ENCODE peak calls at places on chromosome 4, in five cellular contexts. C is mesendoderm, V is tibial nerve, W is cardiac muscle cell, Y is Peyer's patch. D is an unnamed sample. For H3K4me1, the result is how much of the 10 kb centered on the place peaks cover.

GRCh38 chr4:134906404-134907023 is 704.9 kb upstream of the PABPC4L start:
- DNase-seq in C (peak), V (no peak), W (peak), Y (no peak), D (no peak)

GRCh38 chr4:164379694-164380093 is 374.2 kb upstream of the SMIM31 start:
- DNase-seq in C (peak), V (no peak), W (no peak), Y (no peak), D (no peak)

GRCh38 chr4:189845145-189845846 is 95.4 kb upstream of the FRG1 start:
- DNase-seq in C (no peak), V (no peak), W (no peak), Y (no peak), D (no peak)

GRCh38 chr4:155722336-155722735 is 36.5 kb upstream of the GUCY1B1 start:
- DNase-seq in C (no peak), V (no peak), W (no peak), Y (no peak), D (no peak)

GRCh38 chr4:39555472-39555871 is 28.2 kb upstream of the UGDH start:
- DNase-seq in C (no peak), V (no peak), W (no peak), Y (no peak), D (no peak)

GRCh38 chr4:5029447-5029846 is 10.2 kb upstream of the CYTL1 start:
- DNase-seq in C (no peak), V (no peak), W (no peak), Y (no peak), D (no peak)

GRCh38 chr4:108590776-108591175 is 29.6 kb upstream of the RPL34 start:
- DNase-seq in C (no peak), V (no peak), W (peak), Y (no peak), D (no peak)

GRCh38 chr4:152072001-152072485 is 311.2 kb upstream of the GATB start:
- DNase-seq in C (peak), V (no peak), W (no peak), Y (no peak), D (no peak)

GRCh38 chr4:136864580-136865185 is 667.6 kb downstream of the PCDH18 start:
- DNase-seq in C (peak), V (no peak), W (peak), Y (no peak), D (peak)

GRCh38 chr4:155960522-155960921 is 6.9 kb upstream of the CTSO start:
- DNase-seq in C (no peak), V (no peak), W (peak), Y (no peak), D (peak)

GRCh38 chr4:8372506-8373070 is 67.9 kb downstream of the ACOX3 start:
- DNase-seq in C (no peak), V (no peak), W (no peak), Y (no peak), D (no peak)

GRCh38 chr4:17356926-17357325 is 155.0 kb downstream of the QDPR start:
- DNase-seq in C (no peak), V (no peak), W (peak), Y (no peak), D (no peak)

GRCh38 chr4:6032249-6033244 is 14.3 kb upstream of the C4orf50 start:
- DNase-seq in C (no peak), V (no peak), W (no peak), Y (no peak), D (no peak)

GRCh38 chr4:76974150-76974549 is 24.6 kb downstream of the SEPTIN11 start:
- DNase-seq in C (no peak), V (no peak), W (no peak), Y (no peak), D (no peak)

GRCh38 chr4:2322801-2323200 is 60.9 kb upstream of the MXD4 start:
- DNase-seq in C (no peak), V (no peak), W (no peak), Y (no peak), D (no peak)

GRCh38 chr4:102089850-102090621 is 255.2 kb downstream of the SLC39A8 start:
- DNase-seq in C (no peak), V (no peak), W (no peak), Y (no peak), D (no peak)

DNA sequence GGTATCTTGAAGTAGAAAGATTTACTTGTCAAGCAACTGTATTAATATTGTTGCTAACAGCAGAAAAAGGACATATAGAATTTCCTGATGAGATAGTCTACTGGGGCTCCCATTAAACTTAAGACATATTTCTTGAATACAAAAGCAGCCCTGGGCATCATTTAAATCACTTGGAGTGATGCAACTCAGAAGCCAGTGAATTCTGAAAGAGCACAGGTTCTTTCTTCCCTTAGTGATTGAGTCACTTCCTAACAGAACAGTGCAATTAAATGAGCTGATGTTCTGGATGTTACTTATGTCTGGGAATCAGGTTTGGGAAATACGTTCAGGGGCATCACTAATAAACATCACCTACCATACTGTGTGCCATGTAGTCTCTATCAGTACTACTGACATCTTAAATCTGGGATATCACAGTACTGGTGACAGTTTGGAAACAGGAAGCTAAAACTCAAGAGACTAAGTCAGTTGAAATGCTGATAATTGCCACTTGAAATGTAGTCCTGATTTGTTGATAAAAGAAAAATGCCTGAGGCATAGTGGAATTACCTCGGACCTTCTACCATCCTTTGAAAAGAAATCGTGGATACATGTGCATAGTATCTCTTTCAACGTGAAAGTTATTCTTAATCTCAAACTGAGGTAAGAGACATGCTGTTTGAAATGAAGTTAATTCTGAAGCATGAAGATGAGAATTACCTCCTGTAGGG is 249.2 kb upstream of the GPRIN3 start:
- DNase-seq in C (peak), V (no peak), W (peak), Y (no peak), D (no peak)
- H3K27ac ChIP-seq in C (no peak), V (no peak), W (no peak), Y (no peak), D (no peak)

DNA sequence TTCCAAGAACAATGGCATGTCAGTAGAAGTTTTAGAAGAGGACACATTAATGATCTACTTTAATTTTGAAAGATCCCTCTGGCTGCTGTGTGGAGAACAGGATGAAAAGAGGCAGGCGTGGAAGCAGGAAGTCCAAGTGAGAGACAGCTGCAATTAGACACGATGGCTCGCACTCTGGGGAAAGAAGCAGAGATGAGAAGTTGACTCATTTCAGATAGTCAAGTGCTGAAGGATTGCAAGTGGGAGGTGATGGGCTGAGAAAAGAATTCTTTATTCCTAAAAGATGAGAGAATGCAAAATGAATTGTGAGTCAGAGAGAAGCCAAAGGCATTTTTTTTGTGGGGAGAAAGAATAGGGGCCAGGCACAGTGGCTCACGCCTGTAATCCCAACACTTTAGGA is 16.5 kb downstream of the RXFP1 start:
- DNase-seq in C (peak), V (no peak), W (peak), Y (no peak), D (peak)
- H3K4me1 ChIP-seq in C (under half), V (under half), W (under half), Y (under half), D (under half)

GRCh38 chr4:1081689-1082040 is 31.7 kb downstream of the RNF212 start:
- DNase-seq in C (no peak), V (no peak), W (peak), Y (peak), D (no peak)
- H3K27ac ChIP-seq in C (no peak), V (no peak), W (no peak), Y (no peak), D (no peak)

GRCh38 chr4:169251291-169252235 is 19.2 kb downstream of the SH3RF1 start:
- DNase-seq in C (peak), V (no peak), W (no peak), Y (peak), D (peak)

GRCh38 chr4:169246957-169247396 is 23.8 kb downstream of the SH3RF1 start:
- DNase-seq in C (no peak), V (no peak), W (no peak), Y (no peak), D (no peak)

GRCh38 chr4:169249214-169249973 is 21.4 kb downstream of the SH3RF1 start:
- DNase-seq in C (no peak), V (no peak), W (peak), Y (no peak), D (no peak)

GRCh38 chr4:169250796-169251195 is 20.0 kb downstream of the SH3RF1 start:
- DNase-seq in C (no peak), V (no peak), W (no peak), Y (peak), D (no peak)

GRCh38 chr4:169248645-169249044 is 22.1 kb downstream of the SH3RF1 start:
- DNase-seq in C (no peak), V (no peak), W (no peak), Y (no peak), D (no peak)
- H3K4me1 ChIP-seq in C (under half), V (under half), W (under half), Y (under half), D (under half)

DNA sequence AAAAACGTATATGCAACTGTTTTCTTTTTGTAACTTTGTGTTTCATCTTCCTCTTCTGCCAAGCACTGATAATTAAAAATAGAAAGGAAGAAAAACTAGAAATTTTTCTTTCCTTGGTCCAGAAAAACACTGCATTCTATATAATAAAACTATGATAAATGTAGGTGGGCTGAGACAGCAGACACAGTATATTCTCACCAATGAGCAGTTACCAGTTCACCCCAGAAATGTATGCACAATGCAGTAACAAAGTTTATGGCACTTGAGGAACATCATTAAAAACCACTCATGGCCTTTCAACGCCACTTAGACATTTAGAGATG is 79.4 kb downstream of the FAT1 start:
- DNase-seq in C (no peak), V (no peak), W (no peak), Y (no peak), D (no peak)
- H3K27ac ChIP-seq in C (no peak), V (no peak), W (no peak), Y (peak), D (no peak)

GRCh38 chr4:174591243-174592021 is 69.1 kb upstream of the HPGD start:
- DNase-seq in C (no peak), V (no peak), W (no peak), Y (no peak), D (no peak)

GRCh38 chr4:174592256-174592984 is 70.1 kb upstream of the HPGD start:
- DNase-seq in C (no peak), V (no peak), W (peak), Y (no peak), D (no peak)

GRCh38 chr4:174582463-174582862 is 60.2 kb upstream of the HPGD start:
- DNase-seq in C (no peak), V (no peak), W (no peak), Y (no peak), D (no peak)

GRCh38 chr4:174590336-174590735 is 68.0 kb upstream of the HPGD start:
- DNase-seq in C (no peak), V (no peak), W (no peak), Y (no peak), D (no peak)

GRCh38 chr4:174586651-174587050 is 64.4 kb upstream of the HPGD start:
- DNase-seq in C (no peak), V (no peak), W (no peak), Y (no peak), D (no peak)
- H3K4me1 ChIP-seq in C (under half), V (under half), W (under half), Y (under half), D (under half)

D was measured in SJCRH30.